ENCODE peak calls at places on chromosomes 11 and 22, in four cellular contexts. Z is HFF-Myc, E is heart left ventricle, X is bronchial epithelial cell. S is an unnamed sample.

GRCh38 chr11:111195192-111195591 is 50.3 kb upstream of the POU2AF2 start:
- DNase-seq in Z (no peak), E (no peak), X (no peak), S (no peak)

GRCh38 chr11:66743271-66743968 is 14.4 kb upstream of the SPTBN2 start:
- DNase-seq in Z (no peak), E (no peak), X (peak; percentile 98), S (peak; percentile 55)

GRCh38 chr22:36162127-36163034 is 1.8 kb upstream of the APOL3 start:
- DNase-seq in Z (no peak), E (no peak), X (no peak), S (no peak)

GRCh38 chr11:2509481-2510001 is 64.7 kb downstream of the KCNQ1 start:
- DNase-seq in Z (no peak), E (peak; percentile 83), X (no peak), S (no peak)

GRCh38 chr11:44288133-44288526 is 21.8 kb downstream of the ALX4 start:
- DNase-seq in Z (no peak), E (no peak), X (no peak), S (no peak)

GRCh38 chr11:35845860-35846259 is 98.0 kb upstream of the LDLRAD3 start:
- DNase-seq in Z (no peak), E (no peak), X (peak; percentile 19), S (no peak)

GRCh38 chr22:19821523-19822300 is 33.0 kb downstream of the GNB1L start:
- DNase-seq in Z (no peak), E (no peak), X (no peak), S (peak; percentile 43)

GRCh38 chr22:33325232-33326004 is 267.2 kb upstream of the SYN3 start:
- DNase-seq in Z (no peak), E (peak; percentile 31), X (peak; percentile 21), S (no peak)

GRCh38 chr11:57459112-57460016 is 964 bp upstream of the RTN4RL2 start:
- DNase-seq in Z (no peak), E (no peak), X (no peak), S (peak; percentile 70)

GRCh38 chr11:43381802-43382201 is 23.1 kb downstream of the TTC17 start:
- DNase-seq in Z (no peak), E (no peak), X (no peak), S (no peak)

GRCh38 chr11:119832536-119832935 is 103.5 kb upstream of the NECTIN1 start:
- DNase-seq in Z (peak; percentile 81), E (no peak), X (peak; percentile 27), S (peak; percentile 45)
- H3K4me3 ChIP-seq in Z (no peak overlapping the region), E (no peak overlapping the region), X (no peak overlapping the region), S (no peak overlapping the region)

GRCh38 chr22:40193429-40194421 is 16.0 kb downstream of the TNRC6B start:
- DNase-seq in Z (no peak), E (no peak), X (peak; percentile 36), S (no peak)
- TF ChIP-seq CTCF in Z (peak; percentile 41), E (peak; percentile 30), X (peak; percentile 53), S (no peak)

GRCh38 chr11:47380078-47380477 is 1.7 kb upstream of the SPI1 start:
- DNase-seq in Z (no peak), E (no peak), X (no peak), S (no peak)

GRCh38 chr11:47379317-47379716 is 970 bp upstream of the SPI1 start:
- DNase-seq in Z (no peak), E (no peak), X (no peak), S (no peak)

GRCh38 chr11:47378011-47378835 is at the start of gene SPI1:
- DNase-seq in Z (no peak), E (peak; percentile 80), X (no peak), S (no peak)

GRCh38 chr11:47377571-47378010 is 756 bp downstream of the SPI1 start:
- DNase-seq in Z (no peak), E (peak; percentile 47), X (no peak), S (no peak)

GRCh38 chr11:47378836-47379170 is 456 bp upstream of the SPI1 start:
- DNase-seq in Z (no peak), E (no peak), X (no peak), S (no peak)
- H3K4me3 ChIP-seq in Z (no peak overlapping the region), E (no peak overlapping the region), X (no peak overlapping the region), S (no peak overlapping the region)

GRCh38 chr11:131483453-131483852 is 113.0 kb downstream of the NTM start:
- DNase-seq in Z (no peak), E (no peak), X (no peak), S (no peak)

GRCh38 chr11:131488208-131488607 is 117.8 kb downstream of the NTM start:
- DNase-seq in Z (no peak), E (no peak), X (no peak), S (no peak)

GRCh38 chr11:131486937-131487336 is 116.5 kb downstream of the NTM start:
- DNase-seq in Z (no peak), E (no peak), X (no peak), S (no peak)

GRCh38 chr11:131483877-131484276 is 113.5 kb downstream of the NTM start:
- DNase-seq in Z (no peak), E (no peak), X (no peak), S (no peak)

GRCh38 chr11:131486100-131486499 is 115.7 kb downstream of the NTM start:
- DNase-seq in Z (no peak), E (no peak), X (no peak), S (no peak)
- TF ChIP-seq CTCF in Z (no peak), E (no peak), X (no peak), S (no peak)

GRCh38 chr11:46559815-46560214 is 34.0 kb downstream of the AMBRA1 start:
- DNase-seq in Z (no peak), E (no peak), X (no peak), S (no peak)
- H3K4me3 ChIP-seq in Z (no peak overlapping the region), E (no peak overlapping the region), X (no peak overlapping the region), S (peak overlapping the region; percentile 25)